ENCODE peak calls at places on chromosomes 11 and 22, in eight cellular contexts. A is dorsolateral prefrontal cortex, I is astrocyte of the cerebellum, R is stomach, S is fibroblast of mammary gland, C is bronchial epithelial cell, N is A549, D is heart left ventricle. M is an unnamed sample.

GRCh38 chr11:13644997-13645667 is 23.3 kb upstream of the FAR1 start:
- DNase-seq in A (no peak), I (no peak), R (no peak), S (no peak), C (peak; percentile 73), N (no peak), D (no peak), M (no peak)

GRCh38 chr22:23233084-23233501 is 52.8 kb downstream of the BCR start:
- DNase-seq in A (no peak), I (no peak), R (no peak), S (peak; percentile 48), C (no peak), N (no peak), D (peak; percentile 79), M (no peak)

GRCh38 chr11:35946766-35947165 is 2.9 kb downstream of the LDLRAD3 start:
- DNase-seq in A (no peak), I (no peak), R (no peak), S (no peak), C (no peak), N (no peak), D (no peak), M (no peak)

GRCh38 chr11:127791844-127792243 is 791.3 kb upstream of the KIRREL3 start:
- DNase-seq in A (no peak), I (no peak), R (no peak), S (no peak), C (no peak), N (no peak), D (no peak), M (no peak)

GRCh38 chr11:68776442-68777235 is 25.3 kb upstream of the TESMIN start:
- DNase-seq in A (no peak), I (no peak), R (no peak), S (no peak), C (no peak), N (no peak), D (no peak), M (no peak)

GRCh38 chr11:114075891-114076441 is 16.5 kb downstream of the ZBTB16 start:
- DNase-seq in A (no peak), I (peak; percentile 53), R (no peak), S (peak; percentile 92), C (peak; percentile 35), N (peak; percentile 30), D (peak; percentile 56), M (no peak)

GRCh38 chr22:43426816-43427215 is 15.0 kb downstream of the MPPED1 start:
- DNase-seq in A (no peak), I (no peak), R (no peak), S (no peak), C (no peak), N (no peak), D (no peak), M (no peak)

GRCh38 chr11:103803062-103803461 is 233.4 kb upstream of the DDI1 start:
- DNase-seq in A (no peak), I (no peak), R (no peak), S (peak; percentile 81), C (no peak), N (no peak), D (no peak), M (no peak)

GRCh38 chr11:73318501-73319011 is 10.5 kb downstream of the ARHGEF17 start:
- DNase-seq in A (no peak), I (no peak), R (no peak), S (no peak), C (no peak), N (no peak), D (no peak), M (no peak)

GRCh38 chr11:44615913-44616806 is 50.7 kb downstream of the CD82 start:
- DNase-seq in A (no peak), I (no peak), R (no peak), S (no peak), C (no peak), N (no peak), D (no peak), M (no peak)

GRCh38 chr11:33701302-33701701 is 676 bp upstream of the C11orf91 start:
- DNase-seq in A (no peak), I (no peak), R (no peak), S (peak; percentile 87), C (peak; percentile 94), N (no peak), D (no peak), M (no peak)

GRCh38 chr11:73186294-73186850 is 31.7 kb upstream of the P2RY2 start:
- DNase-seq in A (no peak), I (no peak), R (no peak), S (no peak), C (peak; percentile 97), N (peak; percentile 29), D (no peak), M (no peak)

GRCh38 chr11:87603887-87604286 is 566.2 kb downstream of the TMEM135 start:
- DNase-seq in A (no peak), I (no peak), R (peak; percentile 33), S (no peak), C (no peak), N (no peak), D (no peak), M (no peak)

GRCh38 chr11:88411265-88411664 is 73.7 kb upstream of the CTSC start:
- DNase-seq in A (no peak), I (peak; percentile 93), R (no peak), S (peak; percentile 90), C (peak; percentile 91), N (no peak), D (no peak), M (peak; percentile 75)

GRCh38 chr22:50293441-50294318 is 13.8 kb downstream of the PLXNB2 start:
- DNase-seq in A (no peak), I (no peak), R (peak; percentile 94), S (peak; percentile 37), C (peak; percentile 33), N (peak; percentile 62), D (peak; percentile 89), M (no peak)

GRCh38 chr11:100639140-100639539 is 47.9 kb upstream of the ARHGAP42 start:
- DNase-seq in A (peak; percentile 60), I (peak; percentile 26), R (peak; percentile 31), S (peak; percentile 29), C (peak; percentile 94), N (peak; percentile 11), D (no peak), M (no peak)

GRCh38 chr11:18013790-18014507 is 1.1 kb upstream of the SERGEF start:
- DNase-seq in A (no peak), I (no peak), R (no peak), S (no peak), C (no peak), N (peak; percentile 10), D (peak; percentile 31), M (no peak)

GRCh38 chr11:830295-831131 is 2.2 kb upstream of the CD151 start:
- DNase-seq in A (no peak), I (no peak), R (peak; percentile 72), S (no peak), C (peak; percentile 52), N (no peak), D (peak; percentile 88), M (no peak)

GRCh38 chr11:14668733-14669301 is 25.2 kb downstream of the PDE3B start:
- DNase-seq in A (no peak), I (no peak), R (no peak), S (no peak), C (no peak), N (no peak), D (no peak), M (no peak)

GRCh38 chr22:38946771-38947170 is 10.6 kb upstream of the APOBEC3A start:
- DNase-seq in A (no peak), I (no peak), R (no peak), S (no peak), C (no peak), N (no peak), D (no peak), M (no peak)

DNA sequence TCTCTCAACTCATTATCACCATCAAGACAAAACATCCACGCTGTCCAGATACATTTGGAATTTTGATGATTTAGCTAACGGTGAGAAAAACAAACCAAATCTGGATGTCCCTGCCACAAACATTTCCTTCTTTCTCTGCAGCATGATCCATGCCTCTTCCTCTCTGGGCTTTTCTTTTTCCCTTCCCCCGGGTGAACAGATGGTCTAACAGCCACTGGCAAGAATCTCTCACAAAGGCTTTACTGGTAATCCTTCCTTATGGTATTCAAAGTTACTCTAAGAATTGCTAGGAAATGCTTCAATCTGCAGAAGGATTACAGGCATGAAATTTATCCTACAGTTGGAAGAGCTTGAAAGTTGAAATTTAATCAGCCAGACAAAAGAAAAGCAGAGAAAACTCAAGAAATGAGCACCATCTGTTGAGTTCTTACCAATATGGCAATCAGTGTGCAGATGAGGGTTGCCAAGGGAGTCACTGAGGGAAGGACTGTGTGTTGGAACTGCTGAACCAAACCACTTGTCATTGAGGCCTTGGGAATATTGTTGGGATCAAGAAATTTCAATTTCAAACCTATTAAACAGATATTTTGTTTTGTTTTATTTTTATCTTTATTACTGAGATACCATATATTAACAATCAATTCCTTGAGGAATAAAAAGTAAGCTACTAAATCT is 29.5 kb upstream of the NDUFC2 start:
- DNase-seq in A (no peak), I (no peak), R (no peak), S (no peak), C (no peak), N (no peak), D (no peak), M (no peak)
- TF ChIP-seq CTCF in A (no peak), I (no peak), R (no peak), S (no peak), C (no peak), N (no peak), D (no peak), M (no peak)

GRCh38 chr22:19396561-19396933 is 35.0 kb downstream of the HIRA start:
- DNase-seq in A (no peak), I (no peak), R (no peak), S (no peak), C (no peak), N (no peak), D (no peak), M (no peak)
- H3K4me3 ChIP-seq in A (no peak overlapping the region), I (no peak overlapping the region), R (no peak overlapping the region), S (no peak overlapping the region), C (no peak overlapping the region), N (no peak overlapping the region), D (no peak overlapping the region), M (no peak overlapping the region)

GRCh38 chr11:25981998-25982397 is 349.9 kb upstream of the ANO3 start:
- DNase-seq in A (no peak), I (peak; percentile 55), R (no peak), S (peak; percentile 84), C (peak; percentile 72), N (peak; percentile 57), D (no peak), M (peak; percentile 12)
- TF ChIP-seq CTCF in A (peak; percentile 67), I (peak; percentile 56), R (peak; percentile 42), S (peak; percentile 68), C (peak; percentile 47), N (peak; percentile 69), D (peak; percentile 55), M (peak; percentile 45)

GRCh38 chr11:61041755-61042518 is 60.4 kb upstream of the CD5 start:
- DNase-seq in A (no peak), I (no peak), R (peak; percentile 72), S (no peak), C (peak; percentile 8), N (peak; percentile 10), D (no peak), M (no peak)
- H3K4me3 ChIP-seq in A (no peak overlapping the region), I (no peak overlapping the region), R (no peak overlapping the region), S (no peak overlapping the region), C (no peak overlapping the region), N (no peak overlapping the region), D (no peak overlapping the region), M (no peak overlapping the region)

GRCh38 chr11:46537851-46538295 is 56.0 kb downstream of the AMBRA1 start:
- DNase-seq in A (peak; percentile 41), I (peak; percentile 78), R (peak; percentile 60), S (peak; percentile 74), C (peak; percentile 66), N (peak; percentile 83), D (peak; percentile 53), M (no peak)
- TF ChIP-seq CTCF in A (peak; percentile 94), I (peak; percentile 99), R (peak; percentile 85), S (peak; percentile 99), C (peak; percentile 90), N (peak; percentile 91), D (peak; percentile 83), M (peak; percentile 91)